ENCODE peak calls at places on chromosome 3, in five cellular contexts. I, M, Q, T and X are unnamed samples.

GRCh38 chr3:195580733-195581443 is 2.9 kb downstream of the APOD start:
- DNase-seq in I (no peak), M (peak; percentile 81), Q (no peak), T (no peak), X (no peak)

GRCh38 chr3:4889896-4890295 is 89.3 kb upstream of the BHLHE40 start:
- DNase-seq in I (no peak), M (peak; percentile 54), Q (no peak), T (no peak), X (no peak)

GRCh38 chr3:24263069-24263668 is 231.5 kb downstream of the THRB start:
- DNase-seq in I (no peak), M (peak; percentile 30), Q (no peak), T (no peak), X (no peak)

GRCh38 chr3:190130700-190131099 is 10.0 kb upstream of the P3H2 start:
- DNase-seq in I (no peak), M (peak; percentile 35), Q (no peak), T (no peak), X (no peak)

GRCh38 chr3:131109156-131109555 is 82.5 kb downstream of the NEK11 start:
- DNase-seq in I (no peak), M (peak; percentile 18), Q (no peak), T (no peak), X (no peak)

GRCh38 chr3:133563186-133563591 is 10.3 kb upstream of the CDV3 start:
- DNase-seq in I (no peak), M (peak; percentile 45), Q (no peak), T (no peak), X (no peak)

GRCh38 chr3:176359211-176359610 is 838.1 kb downstream of the TBL1XR1 start:
- DNase-seq in I (no peak), M (no peak), Q (no peak), T (no peak), X (no peak)

GRCh38 chr3:74582982-74583381 is 31.5 kb downstream of the CNTN3 start:
- DNase-seq in I (no peak), M (no peak), Q (no peak), T (no peak), X (no peak)

GRCh38 chr3:52311567-52312119 is 4.5 kb upstream of the DNAH1 start:
- DNase-seq in I (no peak), M (no peak), Q (no peak), T (no peak), X (no peak)

GRCh38 chr3:32872487-32873382 is 54.9 kb downstream of the TRIM71 start:
- DNase-seq in I (no peak), M (peak; percentile 14), Q (no peak), T (no peak), X (no peak)